ENCODE peak calls at places on chromosomes 2 and 18, in five cellular contexts. One of them, this sample, is unnamed.

GRCh38 chr2:223008162-223008561 is 43.8 kb upstream of the KCNE4 start:
- DNase-seq in gastrocnemius medialis: no peak
- DNase-seq in HCT116: no peak
- DNase-seq in tibial nerve: no peak
- DNase-seq in stomach: no peak
- DNase-seq in this sample: no peak

GRCh38 chr2:129092871-129093385 is 774.3 kb upstream of the HS6ST1 start:
- DNase-seq in gastrocnemius medialis: no peak
- DNase-seq in HCT116: no peak
- DNase-seq in tibial nerve: no peak
- DNase-seq in stomach: no peak
- DNase-seq in this sample: no peak

GRCh38 chr2:130871843-130872242 is 35.1 kb downstream of the ARHGEF4 start:
- DNase-seq in gastrocnemius medialis: no peak
- DNase-seq in HCT116: no peak
- DNase-seq in tibial nerve: no peak
- DNase-seq in stomach: no peak
- DNase-seq in this sample: no peak

GRCh38 chr2:168166902-168167510 is 80.4 kb downstream of the STK39 start:
- DNase-seq in gastrocnemius medialis: no peak
- DNase-seq in HCT116: peak; percentile 83
- DNase-seq in tibial nerve: no peak
- DNase-seq in stomach: no peak
- DNase-seq in this sample: no peak

GRCh38 chr2:176293334-176293733 is 24.1 kb downstream of the MTX2 start:
- DNase-seq in gastrocnemius medialis: no peak
- DNase-seq in HCT116: no peak
- DNase-seq in tibial nerve: no peak
- DNase-seq in stomach: no peak
- DNase-seq in this sample: no peak

GRCh38 chr2:75558786-75559428 is 1.8 kb downstream of the EVA1A start:
- DNase-seq in gastrocnemius medialis: no peak
- DNase-seq in HCT116: no peak
- DNase-seq in tibial nerve: no peak
- DNase-seq in stomach: no peak
- DNase-seq in this sample: no peak

GRCh38 chr2:223247136-223247535 is 195.1 kb downstream of the KCNE4 start:
- DNase-seq in gastrocnemius medialis: no peak
- DNase-seq in HCT116: peak; percentile 28
- DNase-seq in tibial nerve: no peak
- DNase-seq in stomach: no peak
- DNase-seq in this sample: no peak

GRCh38 chr2:105196651-105197050 is 44.9 kb upstream of the GPR45 start:
- DNase-seq in gastrocnemius medialis: no peak
- DNase-seq in HCT116: no peak
- DNase-seq in tibial nerve: no peak
- DNase-seq in stomach: no peak
- DNase-seq in this sample: no peak

GRCh38 chr2:229586746-229587705 is 127.3 kb downstream of the DNER start:
- DNase-seq in gastrocnemius medialis: peak; percentile 53
- DNase-seq in HCT116: peak; percentile 76
- DNase-seq in tibial nerve: peak; percentile 67
- DNase-seq in stomach: peak; percentile 75
- DNase-seq in this sample: peak; percentile 87

GRCh38 chr2:165794520-165794882 is 454 bp upstream of the GALNT3 start:
- DNase-seq in gastrocnemius medialis: no peak
- DNase-seq in HCT116: peak; percentile 6
- DNase-seq in tibial nerve: no peak
- DNase-seq in stomach: peak; percentile 60
- DNase-seq in this sample: no peak

GRCh38 chr18:58451972-58452334 is 176.9 kb downstream of the ALPK2 start:
- DNase-seq in gastrocnemius medialis: no peak
- DNase-seq in HCT116: no peak
- DNase-seq in tibial nerve: no peak
- DNase-seq in stomach: no peak
- DNase-seq in this sample: no peak

GRCh38 chr18:25669741-25670140 is 317.8 kb upstream of the ZNF521 start:
- DNase-seq in gastrocnemius medialis: no peak
- DNase-seq in HCT116: no peak
- DNase-seq in tibial nerve: no peak
- DNase-seq in stomach: no peak
- DNase-seq in this sample: no peak

GRCh38 chr2:84946204-84947009 is 24.6 kb upstream of the KCMF1 start:
- DNase-seq in gastrocnemius medialis: no peak
- DNase-seq in HCT116: peak; percentile 96
- DNase-seq in tibial nerve: no peak
- DNase-seq in stomach: peak; percentile 57
- DNase-seq in this sample: no peak

GRCh38 chr18:72869786-72870185 is 2.0 kb upstream of the NETO1 start:
- DNase-seq in gastrocnemius medialis: no peak
- DNase-seq in HCT116: no peak
- DNase-seq in tibial nerve: no peak
- DNase-seq in stomach: no peak
- DNase-seq in this sample: no peak

GRCh38 chr2:120751553-120751952 is 15.9 kb downstream of the GLI2 start:
- DNase-seq in gastrocnemius medialis: no peak
- DNase-seq in HCT116: no peak
- DNase-seq in tibial nerve: no peak
- DNase-seq in stomach: no peak
- DNase-seq in this sample: no peak

GRCh38 chr2:106065983-106066826 is 127.9 kb downstream of the UXS1 start:
- DNase-seq in gastrocnemius medialis: peak; percentile 21
- DNase-seq in HCT116: no peak
- DNase-seq in tibial nerve: no peak
- DNase-seq in stomach: no peak
- DNase-seq in this sample: no peak

GRCh38 chr2:160052524-160052923 is 9.9 kb downstream of the PLA2R1 start:
- DNase-seq in gastrocnemius medialis: no peak
- DNase-seq in HCT116: no peak
- DNase-seq in tibial nerve: no peak
- DNase-seq in stomach: no peak
- DNase-seq in this sample: no peak

GRCh38 chr18:44774191-44774590 is 93.5 kb downstream of the SETBP1 start:
- DNase-seq in gastrocnemius medialis: no peak
- DNase-seq in HCT116: no peak
- DNase-seq in tibial nerve: no peak
- DNase-seq in stomach: no peak
- DNase-seq in this sample: no peak

GRCh38 chr2:222655406-222655747 is 515 bp downstream of the FARSB start:
- DNase-seq in gastrocnemius medialis: no peak
- DNase-seq in HCT116: peak; percentile 6
- DNase-seq in tibial nerve: no peak
- DNase-seq in stomach: no peak
- DNase-seq in this sample: no peak

GRCh38 chr2:69933254-69933828 is 18.4 kb downstream of the MXD1 start:
- DNase-seq in gastrocnemius medialis: no peak
- DNase-seq in HCT116: no peak
- DNase-seq in tibial nerve: no peak
- DNase-seq in stomach: no peak
- DNase-seq in this sample: no peak

GRCh38 chr2:21288299-21288698 is 164.5 kb downstream of the TDRD15 start:
- DNase-seq in gastrocnemius medialis: no peak
- DNase-seq in HCT116: no peak
- DNase-seq in tibial nerve: no peak
- DNase-seq in stomach: no peak
- DNase-seq in this sample: no peak

GRCh38 chr2:237491515-237492118 is 4.6 kb downstream of the MLPH start:
- DNase-seq in gastrocnemius medialis: no peak
- DNase-seq in HCT116: no peak
- DNase-seq in tibial nerve: no peak
- DNase-seq in stomach: peak; percentile 25
- DNase-seq in this sample: no peak

GRCh38 chr18:34794346-34794745 is 84.2 kb downstream of the DTNA start:
- DNase-seq in gastrocnemius medialis: no peak
- DNase-seq in HCT116: no peak
- DNase-seq in tibial nerve: no peak
- DNase-seq in stomach: no peak
- DNase-seq in this sample: no peak

GRCh38 chr2:240392084-240392947 is 43.1 kb upstream of the GPC1 start:
- DNase-seq in gastrocnemius medialis: peak; percentile 76
- DNase-seq in HCT116: no peak
- DNase-seq in tibial nerve: peak; percentile 11
- DNase-seq in stomach: no peak
- DNase-seq in this sample: peak; percentile 10

GRCh38 chr18:6627621-6628020 is 101.9 kb upstream of the ARHGAP28 start:
- DNase-seq in gastrocnemius medialis: no peak
- DNase-seq in HCT116: no peak
- DNase-seq in tibial nerve: no peak
- DNase-seq in stomach: no peak
- DNase-seq in this sample: no peak

GRCh38 chr2:201696151-201696659 is 2.2 kb downstream of the MPP4 start:
- DNase-seq in gastrocnemius medialis: peak; percentile 15
- DNase-seq in HCT116: no peak
- DNase-seq in tibial nerve: no peak
- DNase-seq in stomach: no peak
- DNase-seq in this sample: peak; percentile 35

GRCh38 chr18:55086931-55087330 is 127.7 kb upstream of the CCDC68 start:
- DNase-seq in gastrocnemius medialis: no peak
- DNase-seq in HCT116: no peak
- DNase-seq in tibial nerve: no peak
- DNase-seq in stomach: no peak
- DNase-seq in this sample: no peak

GRCh38 chr2:73984922-73985317 is 210 bp downstream of the TET3 start:
- DNase-seq in gastrocnemius medialis: no peak
- DNase-seq in HCT116: no peak
- DNase-seq in tibial nerve: no peak
- DNase-seq in stomach: peak; percentile 61
- DNase-seq in this sample: peak; percentile 44

GRCh38 chr2:205427112-205427511 is 255.2 kb upstream of the NRP2 start:
- DNase-seq in gastrocnemius medialis: no peak
- DNase-seq in HCT116: no peak
- DNase-seq in tibial nerve: no peak
- DNase-seq in stomach: no peak
- DNase-seq in this sample: no peak

GRCh38 chr18:32420084-32420483 is 50.6 kb downstream of the GAREM1 start:
- DNase-seq in gastrocnemius medialis: no peak
- DNase-seq in HCT116: no peak
- DNase-seq in tibial nerve: no peak
- DNase-seq in stomach: no peak
- DNase-seq in this sample: no peak

GRCh38 chr2:193556766-193557470 is 1362.2 kb upstream of the TMEFF2 start:
- DNase-seq in gastrocnemius medialis: no peak
- DNase-seq in HCT116: no peak
- DNase-seq in tibial nerve: no peak
- DNase-seq in stomach: no peak
- DNase-seq in this sample: no peak

GRCh38 chr2:96842600-96842999 is 1.2 kb downstream of the ANKRD23 start:
- DNase-seq in gastrocnemius medialis: peak; percentile 99
- DNase-seq in HCT116: no peak
- DNase-seq in tibial nerve: no peak
- DNase-seq in stomach: no peak
- DNase-seq in this sample: no peak

GRCh38 chr2:195238366-195238765 is 418.7 kb upstream of the SLC39A10 start:
- DNase-seq in gastrocnemius medialis: no peak
- DNase-seq in HCT116: no peak
- DNase-seq in tibial nerve: no peak
- DNase-seq in stomach: no peak
- DNase-seq in this sample: no peak

GRCh38 chr2:180411631-180412030 is 404.5 kb upstream of the CWC22 start:
- DNase-seq in gastrocnemius medialis: no peak
- DNase-seq in HCT116: no peak
- DNase-seq in tibial nerve: no peak
- DNase-seq in stomach: no peak
- DNase-seq in this sample: no peak

GRCh38 chr2:158128168-158128973 is 26.7 kb downstream of the UPP2 start:
- DNase-seq in gastrocnemius medialis: no peak
- DNase-seq in HCT116: no peak
- DNase-seq in tibial nerve: no peak
- DNase-seq in stomach: peak; percentile 84
- DNase-seq in this sample: no peak
- H3K4me1 ChIP-seq in gastrocnemius medialis: no peaks in the 10 kb centered on the region
- H3K4me1 ChIP-seq in HCT116: peaks cover 2% of the 10 kb centered on the region
- H3K4me1 ChIP-seq in tibial nerve: no peaks in the 10 kb centered on the region
- H3K4me1 ChIP-seq in stomach: peaks cover 33% of the 10 kb centered on the region
- H3K4me1 ChIP-seq in this sample: no peaks in the 10 kb centered on the region

GRCh38 chr2:175180701-175181103 is 808 bp downstream of the ATP5MC3 start:
- DNase-seq in gastrocnemius medialis: peak; percentile 44
- DNase-seq in HCT116: no peak
- DNase-seq in tibial nerve: no peak
- DNase-seq in stomach: peak; percentile 39
- DNase-seq in this sample: no peak

GRCh38 chr2:175176624-175177023 is 4.9 kb downstream of the ATP5MC3 start:
- DNase-seq in gastrocnemius medialis: no peak
- DNase-seq in HCT116: no peak
- DNase-seq in tibial nerve: no peak
- DNase-seq in stomach: no peak
- DNase-seq in this sample: no peak

GRCh38 chr2:175183674-175184073 is 2.2 kb upstream of the ATP5MC3 start:
- DNase-seq in gastrocnemius medialis: no peak
- DNase-seq in HCT116: no peak
- DNase-seq in tibial nerve: no peak
- DNase-seq in stomach: no peak
- DNase-seq in this sample: no peak

GRCh38 chr2:175181104-175181876 is at the start of gene ATP5MC3:
- DNase-seq in gastrocnemius medialis: peak; percentile 96
- DNase-seq in HCT116: peak; percentile 91
- DNase-seq in tibial nerve: peak; percentile 87
- DNase-seq in stomach: peak; percentile 96
- DNase-seq in this sample: peak; percentile 94

GRCh38 chr2:175181877-175182308 is 383 bp upstream of the ATP5MC3 start:
- DNase-seq in gastrocnemius medialis: no peak
- DNase-seq in HCT116: no peak
- DNase-seq in tibial nerve: no peak
- DNase-seq in stomach: no peak
- DNase-seq in this sample: no peak
- TF ChIP-seq POLR2A in gastrocnemius medialis: no peak
- TF ChIP-seq POLR2A in HCT116: no peak
- TF ChIP-seq POLR2A in tibial nerve: no peak
- TF ChIP-seq POLR2A in stomach: no peak
- TF ChIP-seq POLR2A in this sample: no peak

GRCh38 chr2:189285962-189286648 is 106.5 kb upstream of the COL5A2 start:
- DNase-seq in gastrocnemius medialis: no peak
- DNase-seq in HCT116: no peak
- DNase-seq in tibial nerve: no peak
- DNase-seq in stomach: no peak
- DNase-seq in this sample: peak; percentile 20
- H3K36me3 ChIP-seq in gastrocnemius medialis: no peaks in the 10 kb centered on the region
- H3K36me3 ChIP-seq in HCT116: no peaks in the 10 kb centered on the region
- H3K36me3 ChIP-seq in tibial nerve: no peaks in the 10 kb centered on the region
- H3K36me3 ChIP-seq in stomach: no peaks in the 10 kb centered on the region
- H3K36me3 ChIP-seq in this sample: no peaks in the 10 kb centered on the region

DNA sequence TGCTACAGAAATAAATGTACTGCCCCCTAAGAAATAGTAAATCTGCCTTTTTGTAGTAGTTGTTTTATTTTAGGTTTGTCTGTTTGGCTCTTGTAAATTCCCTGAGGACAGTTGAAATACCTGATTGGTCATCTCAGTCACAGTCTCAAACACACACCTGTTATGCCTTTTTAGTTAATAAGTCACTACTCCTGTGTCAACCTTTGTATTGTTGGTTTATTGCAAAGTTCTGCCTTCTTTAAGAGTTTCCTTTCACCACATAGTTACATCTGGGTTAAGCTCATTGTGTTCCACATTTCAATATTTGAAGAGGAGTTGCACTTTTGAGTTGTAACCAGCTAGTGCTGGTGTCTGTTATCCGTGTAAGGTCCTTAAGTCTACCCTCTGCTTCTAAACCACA is 198.7 kb downstream of the CCDC85A start:
- DNase-seq in gastrocnemius medialis: no peak
- DNase-seq in HCT116: no peak
- DNase-seq in tibial nerve: no peak
- DNase-seq in stomach: no peak
- DNase-seq in this sample: no peak
- H3K4me1 ChIP-seq in gastrocnemius medialis: no peaks in the 10 kb centered on the region
- H3K4me1 ChIP-seq in HCT116: no peaks in the 10 kb centered on the region
- H3K4me1 ChIP-seq in tibial nerve: no peaks in the 10 kb centered on the region
- H3K4me1 ChIP-seq in stomach: no peaks in the 10 kb centered on the region
- H3K4me1 ChIP-seq in this sample: no peaks in the 10 kb centered on the region

This sample was measured in uterus.